ENCODE peak calls at places on chromosomes 11 and 22, in four cellular contexts. B, I, V and F are unnamed samples.

GRCh38 chr22:35307372-35307771 is 7.7 kb downstream of the TOM1 start:
- DNase-seq in B (no peak), I (no peak), V (no peak), F (no peak)

GRCh38 chr11:111635706-111636045 is 33.4 kb downstream of the SIK2 start:
- DNase-seq in B (peak), I (peak), V (no peak), F (no peak)

GRCh38 chr11:123702137-123702536 is 39.3 kb downstream of the ZNF202 start:
- DNase-seq in B (no peak), I (no peak), V (no peak), F (no peak)

GRCh38 chr11:94449437-94449836 is 44.2 kb downstream of the MRE11 start:
- DNase-seq in B (peak), I (peak), V (no peak), F (no peak)

GRCh38 chr11:46117842-46118241 is 3.4 kb downstream of the PHF21A start:
- DNase-seq in B (no peak), I (no peak), V (no peak), F (no peak)

GRCh38 chr22:37639771-37640590 is 512 bp downstream of the SH3BP1 start:
- DNase-seq in B (peak), I (no peak), V (no peak), F (peak)

GRCh38 chr11:2916892-2917645 is 12.2 kb downstream of the PHLDA2 start:
- DNase-seq in B (no peak), I (no peak), V (no peak), F (no peak)

GRCh38 chr22:28105396-28105795 is 186.3 kb upstream of the PITPNB start:
- DNase-seq in B (no peak), I (no peak), V (no peak), F (no peak)

GRCh38 chr11:34243620-34244493 is 114.0 kb downstream of the ABTB2 start:
- DNase-seq in B (peak), I (peak), V (no peak), F (peak)

GRCh38 chr11:68025047-68025446 is 5.4 kb upstream of the NDUFS8 start:
- DNase-seq in B (no peak), I (no peak), V (no peak), F (no peak)

GRCh38 chr11:128695539-128696221 is 1.8 kb downstream of the FLI1 start:
- DNase-seq in B (no peak), I (peak), V (peak), F (no peak)

GRCh38 chr22:38760477-38761201 is 4.8 kb upstream of the SUN2 start:
- DNase-seq in B (no peak), I (no peak), V (no peak), F (no peak)

GRCh38 chr22:19669570-19669969 is 44.7 kb upstream of the SEPTIN5 start:
- DNase-seq in B (no peak), I (no peak), V (no peak), F (no peak)

GRCh38 chr11:3164138-3164539 is 971 bp downstream of the OSBPL5 start:
- DNase-seq in B (no peak), I (no peak), V (no peak), F (peak)

GRCh38 chr11:57900315-57900714 is 123.4 kb upstream of the OR9Q1 start:
- DNase-seq in B (no peak), I (no peak), V (no peak), F (no peak)

GRCh38 chr11:3161309-3161708 is 3.8 kb downstream of the OSBPL5 start:
- DNase-seq in B (no peak), I (no peak), V (no peak), F (no peak)

GRCh38 chr11:1157645-1158591 is at the start of gene MUC5AC:
- DNase-seq in B (peak), I (no peak), V (no peak), F (peak)

GRCh38 chr22:27405672-27406388 is 395.7 kb downstream of the MN1 start:
- DNase-seq in B (peak), I (peak), V (no peak), F (no peak)

GRCh38 chr11:19380375-19380774 is 139.6 kb upstream of the E2F8 start:
- DNase-seq in B (peak), I (peak), V (no peak), F (no peak)

GRCh38 chr11:128157423-128158298 is 429.7 kb downstream of the ETS1 start:
- DNase-seq in B (peak), I (peak), V (peak), F (no peak)

GRCh38 chr11:34792814-34793241 is 123.4 kb downstream of the APIP start:
- DNase-seq in B (no peak), I (no peak), V (no peak), F (no peak)

GRCh38 chr11:69894126-69895047 is 75.2 kb upstream of the FGF3 start:
- DNase-seq in B (no peak), I (no peak), V (no peak), F (peak)

GRCh38 chr11:75240381-75241035 is at the start of gene TPBGL:
- DNase-seq in B (no peak), I (peak), V (no peak), F (no peak)